ENCODE peak calls at places on chromosomes 4 and X, in eight cellular contexts. One of them, this sample, is unnamed. For H3K36me3, the result is how much of the 10 kb centered on the place peaks cover.

GRCh38 chrX:97326456-97326855 is 442.7 kb downstream of the RPA4 start:
- DNase-seq in ovary: no peak
- DNase-seq in GM12878: peak
- DNase-seq in stomach: no peak
- DNase-seq in suprapubic skin: no peak
- DNase-seq in HepG2: no peak
- DNase-seq in esophagus muscularis mucosa: no peak
- DNase-seq in K562: no peak
- DNase-seq in this sample: no peak

GRCh38 chr4:42865572-42866189 is 26.8 kb upstream of the GRXCR1 start:
- DNase-seq in stomach: peak
- DNase-seq in GM12878: no peak
- DNase-seq in HepG2: peak
- DNase-seq in suprapubic skin: no peak
- DNase-seq in K562: peak
- DNase-seq in ovary: peak
- DNase-seq in esophagus muscularis mucosa: no peak
- DNase-seq in this sample: peak

GRCh38 chrX:55135171-55135570 is 46.4 kb downstream of the PAGE2 start:
- DNase-seq in stomach: peak
- DNase-seq in ovary: peak
- DNase-seq in K562: peak
- DNase-seq in esophagus muscularis mucosa: no peak
- DNase-seq in HepG2: peak
- DNase-seq in GM12878: no peak
- DNase-seq in suprapubic skin: no peak
- DNase-seq in this sample: peak

GRCh38 chr4:41303372-41304118 is 46.8 kb downstream of the UCHL1 start:
- DNase-seq in stomach: no peak
- DNase-seq in suprapubic skin: no peak
- DNase-seq in K562: no peak
- DNase-seq in ovary: no peak
- DNase-seq in HepG2: no peak
- DNase-seq in GM12878: no peak
- DNase-seq in esophagus muscularis mucosa: no peak
- DNase-seq in this sample: no peak

GRCh38 chr4:47696823-47697222 is 141.0 kb downstream of the CORIN start:
- DNase-seq in GM12878: no peak
- DNase-seq in esophagus muscularis mucosa: no peak
- DNase-seq in suprapubic skin: no peak
- DNase-seq in HepG2: no peak
- DNase-seq in K562: no peak
- DNase-seq in stomach: no peak
- DNase-seq in ovary: no peak
- DNase-seq in this sample: no peak

GRCh38 chr4:17932041-17932440 is 89.5 kb downstream of the LCORL start:
- DNase-seq in suprapubic skin: no peak
- DNase-seq in K562: no peak
- DNase-seq in GM12878: no peak
- DNase-seq in esophagus muscularis mucosa: no peak
- DNase-seq in stomach: no peak
- DNase-seq in HepG2: no peak
- DNase-seq in ovary: no peak
- DNase-seq in this sample: no peak

GRCh38 chr4:103450693-103451092 is 252.6 kb upstream of the CENPE start:
- DNase-seq in suprapubic skin: no peak
- DNase-seq in K562: no peak
- DNase-seq in HepG2: no peak
- DNase-seq in ovary: no peak
- DNase-seq in stomach: no peak
- DNase-seq in GM12878: no peak
- DNase-seq in esophagus muscularis mucosa: no peak
- DNase-seq in this sample: no peak

GRCh38 chr4:27003602-27004238 is 143.1 kb downstream of the STIM2 start:
- DNase-seq in K562: no peak
- DNase-seq in esophagus muscularis mucosa: no peak
- DNase-seq in HepG2: no peak
- DNase-seq in stomach: no peak
- DNase-seq in ovary: no peak
- DNase-seq in GM12878: no peak
- DNase-seq in suprapubic skin: no peak
- DNase-seq in this sample: no peak

GRCh38 chr4:14234330-14234729 is 606.8 kb upstream of the BOD1L1 start:
- DNase-seq in stomach: no peak
- DNase-seq in esophagus muscularis mucosa: no peak
- DNase-seq in HepG2: no peak
- DNase-seq in K562: no peak
- DNase-seq in suprapubic skin: no peak
- DNase-seq in GM12878: no peak
- DNase-seq in ovary: no peak
- DNase-seq in this sample: no peak

GRCh38 chr4:163493643-163494359 is 689 bp upstream of the TMA16 start:
- DNase-seq in ovary: no peak
- DNase-seq in K562: peak
- DNase-seq in esophagus muscularis mucosa: no peak
- DNase-seq in HepG2: no peak
- DNase-seq in suprapubic skin: no peak
- DNase-seq in GM12878: no peak
- DNase-seq in stomach: peak
- DNase-seq in this sample: peak

GRCh38 chr4:53364624-53365023 is 1.2 kb downstream of the SCFD2 start:
- DNase-seq in GM12878: no peak
- DNase-seq in ovary: no peak
- DNase-seq in stomach: no peak
- DNase-seq in suprapubic skin: no peak
- DNase-seq in HepG2: no peak
- DNase-seq in esophagus muscularis mucosa: no peak
- DNase-seq in K562: no peak
- DNase-seq in this sample: no peak

GRCh38 chr4:95190751-95191436 is 357.9 kb downstream of the UNC5C start:
- DNase-seq in K562: no peak
- DNase-seq in GM12878: no peak
- DNase-seq in HepG2: no peak
- DNase-seq in suprapubic skin: no peak
- DNase-seq in ovary: no peak
- DNase-seq in stomach: no peak
- DNase-seq in esophagus muscularis mucosa: peak
- DNase-seq in this sample: no peak

GRCh38 chr4:103204114-103204513 is 6.0 kb upstream of the CENPE start:
- DNase-seq in K562: no peak
- DNase-seq in esophagus muscularis mucosa: no peak
- DNase-seq in HepG2: peak
- DNase-seq in suprapubic skin: no peak
- DNase-seq in GM12878: no peak
- DNase-seq in ovary: no peak
- DNase-seq in stomach: no peak
- DNase-seq in this sample: no peak

GRCh38 chrX:68307767-68308166 is 125.5 kb downstream of the OPHN1 start:
- DNase-seq in suprapubic skin: no peak
- DNase-seq in HepG2: no peak
- DNase-seq in ovary: no peak
- DNase-seq in K562: no peak
- DNase-seq in stomach: no peak
- DNase-seq in esophagus muscularis mucosa: no peak
- DNase-seq in GM12878: no peak
- DNase-seq in this sample: no peak

GRCh38 chr4:26780524-26780923 is 80.1 kb upstream of the STIM2 start:
- DNase-seq in esophagus muscularis mucosa: no peak
- DNase-seq in GM12878: no peak
- DNase-seq in ovary: no peak
- DNase-seq in stomach: no peak
- DNase-seq in suprapubic skin: no peak
- DNase-seq in HepG2: no peak
- DNase-seq in K562: no peak
- DNase-seq in this sample: no peak

GRCh38 chr4:104915864-104916263 is 230.8 kb upstream of the TET2 start:
- DNase-seq in K562: no peak
- DNase-seq in HepG2: peak
- DNase-seq in stomach: no peak
- DNase-seq in suprapubic skin: no peak
- DNase-seq in esophagus muscularis mucosa: no peak
- DNase-seq in ovary: no peak
- DNase-seq in GM12878: no peak
- DNase-seq in this sample: no peak

GRCh38 chrX:32448945-32449344 is 762.4 kb downstream of the DMD start:
- DNase-seq in K562: no peak
- DNase-seq in stomach: no peak
- DNase-seq in ovary: no peak
- DNase-seq in esophagus muscularis mucosa: no peak
- DNase-seq in HepG2: no peak
- DNase-seq in suprapubic skin: no peak
- DNase-seq in GM12878: peak
- DNase-seq in this sample: no peak

GRCh38 chr4:18039113-18039512 is 17.6 kb upstream of the LCORL start:
- DNase-seq in HepG2: no peak
- DNase-seq in suprapubic skin: no peak
- DNase-seq in GM12878: no peak
- DNase-seq in esophagus muscularis mucosa: no peak
- DNase-seq in stomach: no peak
- DNase-seq in ovary: no peak
- DNase-seq in K562: no peak
- DNase-seq in this sample: no peak

GRCh38 chrX:866441-866990 is 235.9 kb downstream of the SHOX start:
- DNase-seq in ovary: no peak
- DNase-seq in stomach: no peak
- DNase-seq in suprapubic skin: no peak
- DNase-seq in esophagus muscularis mucosa: peak
- DNase-seq in GM12878: no peak
- DNase-seq in HepG2: no peak
- DNase-seq in K562: no peak
- DNase-seq in this sample: no peak
- TF ChIP-seq EP300 in ovary: no peak
- TF ChIP-seq EP300 in stomach: no peak
- TF ChIP-seq EP300 in suprapubic skin: no peak
- TF ChIP-seq EP300 in esophagus muscularis mucosa: no peak
- TF ChIP-seq EP300 in GM12878: no peak
- TF ChIP-seq EP300 in HepG2: no peak
- TF ChIP-seq EP300 in K562: no peak
- TF ChIP-seq EP300 in this sample: no peak

GRCh38 chrX:292900-293897 is 12.0 kb downstream of the PLCXD1 start:
- DNase-seq in GM12878: no peak
- DNase-seq in K562: no peak
- DNase-seq in HepG2: no peak
- DNase-seq in suprapubic skin: peak
- DNase-seq in ovary: no peak
- DNase-seq in esophagus muscularis mucosa: no peak
- DNase-seq in stomach: peak
- DNase-seq in this sample: no peak
- H3K36me3 ChIP-seq in GM12878: under half
- H3K36me3 ChIP-seq in K562: half or more
- H3K36me3 ChIP-seq in HepG2: half or more
- H3K36me3 ChIP-seq in suprapubic skin: half or more
- H3K36me3 ChIP-seq in ovary: under half
- H3K36me3 ChIP-seq in esophagus muscularis mucosa: under half
- H3K36me3 ChIP-seq in stomach: half or more
- H3K36me3 ChIP-seq in this sample: under half

GRCh38 chrX:121823406-121823805 is 776.0 kb downstream of the GLUD2 start:
- DNase-seq in stomach: no peak
- DNase-seq in suprapubic skin: no peak
- DNase-seq in GM12878: no peak
- DNase-seq in HepG2: no peak
- DNase-seq in esophagus muscularis mucosa: no peak
- DNase-seq in ovary: no peak
- DNase-seq in K562: no peak
- DNase-seq in this sample: no peak
- TF ChIP-seq EP300 in stomach: no peak
- TF ChIP-seq EP300 in suprapubic skin: no peak
- TF ChIP-seq EP300 in GM12878: no peak
- TF ChIP-seq EP300 in HepG2: no peak
- TF ChIP-seq EP300 in esophagus muscularis mucosa: no peak
- TF ChIP-seq EP300 in ovary: no peak
- TF ChIP-seq EP300 in K562: no peak
- TF ChIP-seq EP300 in this sample: no peak

DNA sequence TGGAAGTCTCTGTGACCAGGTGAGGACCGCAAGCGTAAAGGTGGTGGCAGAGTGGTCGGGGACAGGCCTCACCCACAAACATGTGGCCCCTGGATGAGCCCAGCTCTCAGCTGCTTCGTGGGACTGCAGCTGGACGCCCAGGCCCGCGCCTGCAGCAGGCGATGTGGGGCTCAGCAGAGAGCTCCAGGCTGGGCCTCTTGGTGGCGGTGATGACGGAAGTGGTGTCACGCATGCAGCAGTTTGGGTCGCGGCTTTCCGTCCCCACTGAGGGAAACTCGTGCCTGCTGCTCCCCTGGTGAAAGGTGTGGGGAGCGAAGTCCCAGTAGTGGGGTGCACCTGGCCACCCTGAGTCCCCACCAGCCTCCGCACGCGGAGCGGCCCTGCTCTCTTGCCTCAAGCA is 26.8 kb downstream of the PCGF3 start:
- DNase-seq in GM12878: no peak
- DNase-seq in esophagus muscularis mucosa: no peak
- DNase-seq in suprapubic skin: no peak
- DNase-seq in K562: no peak
- DNase-seq in stomach: no peak
- DNase-seq in HepG2: no peak
- DNase-seq in ovary: no peak
- DNase-seq in this sample: no peak
- H3K36me3 ChIP-seq in GM12878: under half
- H3K36me3 ChIP-seq in esophagus muscularis mucosa: half or more
- H3K36me3 ChIP-seq in suprapubic skin: half or more
- H3K36me3 ChIP-seq in K562: half or more
- H3K36me3 ChIP-seq in stomach: half or more
- H3K36me3 ChIP-seq in HepG2: under half
- H3K36me3 ChIP-seq in ovary: under half
- H3K36me3 ChIP-seq in this sample: under half

GRCh38 chr4:177595413-177595812 is 153.2 kb upstream of the AGA start:
- DNase-seq in HepG2: no peak
- DNase-seq in stomach: no peak
- DNase-seq in K562: no peak
- DNase-seq in suprapubic skin: no peak
- DNase-seq in ovary: no peak
- DNase-seq in GM12878: no peak
- DNase-seq in esophagus muscularis mucosa: no peak
- DNase-seq in this sample: no peak

GRCh38 chr4:177596991-177597390 is 154.8 kb upstream of the AGA start:
- DNase-seq in suprapubic skin: no peak
- DNase-seq in esophagus muscularis mucosa: no peak
- DNase-seq in K562: no peak
- DNase-seq in GM12878: no peak
- DNase-seq in HepG2: no peak
- DNase-seq in ovary: no peak
- DNase-seq in stomach: no peak
- DNase-seq in this sample: no peak

GRCh38 chr4:177596035-177596434 is 153.8 kb upstream of the AGA start:
- DNase-seq in K562: peak
- DNase-seq in HepG2: peak
- DNase-seq in GM12878: no peak
- DNase-seq in esophagus muscularis mucosa: no peak
- DNase-seq in suprapubic skin: no peak
- DNase-seq in stomach: no peak
- DNase-seq in ovary: no peak
- DNase-seq in this sample: no peak
- TF ChIP-seq EP300 in K562: no peak
- TF ChIP-seq EP300 in HepG2: no peak
- TF ChIP-seq EP300 in GM12878: no peak
- TF ChIP-seq EP300 in esophagus muscularis mucosa: no peak
- TF ChIP-seq EP300 in suprapubic skin: no peak
- TF ChIP-seq EP300 in stomach: no peak
- TF ChIP-seq EP300 in ovary: no peak
- TF ChIP-seq EP300 in this sample: no peak

This sample was measured in transverse colon.